ENCODE peak calls at places on chromosomes 7 and 10, in five cellular contexts. F is PC-3, I is GM23338, V is fibroblast of lung, Q is psoas muscle. B is an unnamed sample. For H3K36me3, the result is how much of the 10 kb centered on the place peaks cover.

GRCh38 chr7:130144632-130145171 is 60.5 kb downstream of the TMEM209 start:
- DNase-seq in Q (no peak), I (no peak), V (peak), F (peak), B (peak)

GRCh38 chr10:96130326-96130758 is 245 bp downstream of the ZNF518A start:
- DNase-seq in F (peak), I (peak), V (peak), Q (peak), B (peak)

GRCh38 chr7:82506208-82506607 is 62.6 kb upstream of the CACNA2D1 start:
- DNase-seq in I (no peak), Q (no peak), F (no peak), V (no peak), B (no peak)

GRCh38 chr7:99772565-99772964 is 11.4 kb downstream of the CYP3A4 start:
- DNase-seq in F (no peak), I (no peak), Q (no peak), V (no peak), B (no peak)

GRCh38 chr7:132680590-132680989 is 104.3 kb upstream of the PLXNA4 start:
- DNase-seq in V (no peak), Q (no peak), F (no peak), I (no peak), B (no peak)

GRCh38 chr10:131579251-131580071 is 267.9 kb upstream of the TCERG1L start:
- DNase-seq in F (no peak), I (no peak), V (no peak), Q (no peak), B (no peak)

GRCh38 chr10:92880912-92881311 is 32.6 kb downstream of the EXOC6 start:
- DNase-seq in V (no peak), I (no peak), F (no peak), Q (no peak), B (no peak)

GRCh38 chr10:113042961-113043360 is 92.9 kb downstream of the TCF7L2 start:
- DNase-seq in I (no peak), V (peak), F (no peak), Q (no peak), B (no peak)

GRCh38 chr7:47941136-47941844 is 7.0 kb downstream of the PKD1L1 start:
- DNase-seq in V (peak), F (peak), I (no peak), Q (no peak), B (peak)

GRCh38 chr7:104156842-104157277 is 51.0 kb downstream of the ORC5 start:
- DNase-seq in I (peak), F (peak), V (peak), Q (no peak), B (no peak)

GRCh38 chr10:33189373-33189772 is 145.1 kb downstream of the NRP1 start:
- DNase-seq in V (no peak), Q (no peak), F (no peak), I (no peak), B (no peak)

GRCh38 chr10:126350216-126350992 is 37.9 kb downstream of the ADAM12 start:
- DNase-seq in I (no peak), F (peak), Q (no peak), V (peak), B (peak)

GRCh38 chr10:86102446-86102845 is 264.1 kb downstream of the GRID1 start:
- DNase-seq in V (no peak), I (no peak), Q (no peak), F (no peak), B (no peak)

GRCh38 chr7:113131367-113131766 is 13.0 kb upstream of the SMIM30 start:
- DNase-seq in V (no peak), I (no peak), Q (no peak), F (no peak), B (no peak)

GRCh38 chr10:52187521-52188258 is 126.4 kb upstream of the DKK1 start:
- DNase-seq in Q (no peak), V (no peak), F (peak), I (peak), B (no peak)

GRCh38 chr10:8163824-8164223 is 109.3 kb downstream of the GATA3 start:
- DNase-seq in Q (no peak), V (no peak), I (no peak), F (no peak), B (no peak)

GRCh38 chr10:46524471-46525176 is 31.8 kb downstream of the GPRIN2 start:
- DNase-seq in Q (peak), F (peak), V (peak), I (no peak), B (peak)

GRCh38 chr10:43202657-43203490 is 64.0 kb downstream of the RASGEF1A start:
- DNase-seq in Q (peak), F (no peak), V (no peak), I (peak), B (no peak)

GRCh38 chr7:116708248-116708647 is 36.3 kb downstream of the MET start:
- DNase-seq in V (peak), I (no peak), F (no peak), Q (no peak), B (no peak)

GRCh38 chr7:87083865-87084519 is 24.5 kb upstream of the ELAPOR2 start:
- DNase-seq in F (peak), I (no peak), Q (no peak), V (peak), B (no peak)

GRCh38 chr10:71522438-71523144 is 125.9 kb downstream of the CDH23 start:
- DNase-seq in F (no peak), Q (no peak), I (peak), V (no peak), B (no peak)

GRCh38 chr7:139382439-139382838 is 22.7 kb downstream of the LUC7L2 start:
- DNase-seq in V (no peak), I (no peak), F (no peak), Q (no peak), B (no peak)

GRCh38 chr10:118337356-118337755 is 4.8 kb downstream of the FAM204A start:
- DNase-seq in Q (no peak), V (no peak), F (no peak), I (no peak), B (no peak)

GRCh38 chr10:118333871-118334270 is 8.3 kb downstream of the FAM204A start:
- DNase-seq in F (no peak), Q (no peak), V (no peak), I (no peak), B (no peak)

GRCh38 chr10:118330295-118331076 is 11.6 kb downstream of the FAM204A start:
- DNase-seq in F (no peak), I (no peak), Q (no peak), V (no peak), B (no peak)

GRCh38 chr10:118332247-118332646 is 9.9 kb downstream of the FAM204A start:
- DNase-seq in I (peak), V (no peak), Q (no peak), F (no peak), B (no peak)

DNA sequence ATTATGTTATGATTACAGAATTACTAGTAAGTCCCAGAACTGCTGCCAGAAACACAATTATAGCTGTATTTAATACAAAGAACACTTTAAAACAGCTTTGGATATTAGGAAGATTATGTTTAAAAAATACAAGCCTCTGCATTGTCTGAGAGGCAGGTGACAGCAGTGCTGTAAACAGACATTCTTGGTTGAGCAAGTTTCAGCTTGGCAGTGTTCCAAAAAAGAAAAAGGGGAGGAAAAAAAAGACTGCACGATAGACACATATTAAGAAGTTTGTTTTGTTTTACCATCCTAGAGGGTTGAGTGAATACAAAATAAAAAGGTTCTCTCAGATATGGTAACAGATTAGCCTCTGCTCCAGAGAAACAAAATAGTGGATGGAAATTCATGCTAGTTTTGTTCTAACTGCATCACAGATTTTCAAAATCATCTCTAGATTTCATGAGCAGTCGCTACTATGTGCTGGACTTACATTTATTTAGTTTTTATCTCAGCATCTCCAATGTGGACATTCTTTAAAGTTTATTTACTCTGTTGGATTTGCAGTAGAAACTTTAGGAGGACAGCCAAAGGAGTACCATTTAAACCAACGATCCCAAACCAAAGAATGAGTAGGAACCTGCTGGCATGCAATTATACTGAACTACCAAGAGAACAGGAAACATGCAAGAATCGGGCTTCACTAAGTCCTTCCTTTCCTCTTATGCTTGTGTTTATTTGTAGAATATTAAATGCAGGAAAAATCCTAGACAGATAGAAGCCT is 9.0 kb downstream of the FAM204A start:
- DNase-seq in Q (no peak), V (no peak), I (no peak), F (peak), B (no peak)
- TF ChIP-seq CTCF in Q (no peak), V (no peak), I (no peak), F (no peak), B (no peak)

DNA sequence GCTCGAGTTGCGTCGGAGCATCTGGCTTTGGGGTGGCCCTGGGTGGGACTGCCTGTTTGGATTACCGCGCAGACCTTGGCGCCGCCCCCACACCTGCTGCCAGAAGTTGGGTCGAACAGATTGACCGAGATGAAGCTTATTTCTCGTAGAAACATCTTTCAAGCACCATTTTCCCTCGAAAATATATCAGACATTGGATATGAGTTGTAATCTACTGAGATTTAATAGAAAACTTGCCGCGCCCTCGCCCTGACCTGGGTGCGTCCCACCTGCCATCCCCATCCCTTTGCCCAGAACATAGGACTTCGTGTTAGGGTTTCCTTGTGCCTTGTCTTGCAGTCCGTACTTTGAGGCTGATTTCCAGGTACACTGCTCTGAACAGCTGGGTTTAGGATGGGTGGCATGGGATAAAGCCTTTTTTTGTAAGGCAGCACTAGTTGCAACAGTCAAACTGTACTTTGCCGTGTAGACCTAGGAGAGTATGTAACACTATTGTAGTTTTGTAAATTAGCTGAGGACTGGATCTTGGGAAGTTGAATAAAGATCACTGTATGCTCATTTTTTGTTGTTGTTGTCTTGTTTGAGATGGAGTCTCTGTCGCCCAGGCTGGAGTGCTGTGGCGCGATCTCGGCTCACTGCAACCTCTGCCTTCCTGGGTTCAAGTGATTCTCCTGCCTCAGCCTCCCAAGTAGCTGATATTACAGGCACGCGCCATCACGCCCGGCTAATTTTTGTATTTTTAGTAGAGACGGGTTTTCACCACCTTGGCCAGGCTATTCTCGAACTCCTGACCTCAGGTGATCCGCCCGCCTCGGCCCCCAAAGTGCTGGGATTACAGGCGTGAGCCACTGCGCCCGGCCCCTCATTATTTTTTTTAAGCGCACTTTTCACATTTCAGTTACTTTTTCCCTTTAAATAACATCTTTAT is 978 bp downstream of the OGDH start:
- DNase-seq in F (no peak), Q (no peak), I (no peak), V (no peak), B (no peak)
- H3K4me3 ChIP-seq in F (peak), Q (peak), I (peak), V (peak), B (peak)

DNA sequence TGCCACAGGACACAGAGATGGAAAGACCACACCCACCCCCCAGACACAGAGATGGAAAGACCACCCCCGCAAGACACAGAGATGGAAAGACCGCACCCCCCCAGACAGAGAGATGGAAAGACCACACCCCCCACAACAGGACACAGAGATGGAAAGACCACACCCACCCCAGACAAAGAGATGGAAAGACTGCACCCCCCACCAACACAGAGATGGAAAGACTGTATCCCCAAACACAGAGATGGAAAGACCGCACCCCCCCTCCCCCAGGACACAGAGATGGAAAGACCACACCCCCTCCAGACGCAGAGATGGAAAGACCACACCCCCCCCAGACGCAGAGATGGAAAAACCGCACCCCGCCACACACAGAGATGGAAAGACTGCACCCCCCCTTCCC is 8.0 kb downstream of the ZNF511 start:
- DNase-seq in Q (no peak), F (no peak), I (no peak), V (no peak), B (no peak)
- H3K36me3 ChIP-seq in Q (under half), F (under half), I (under half), V (under half), B (under half)

GRCh38 chr10:133308431-133309110 is at the start of the genes TUBGCP2 and ZNF511:
- DNase-seq in I (peak), V (peak), F (peak), Q (peak), B (no peak)
- TF ChIP-seq CTCF in I (peak), V (no peak), F (no peak), Q (no peak), B (peak)